ENCODE peak calls at places on chromosomes 1 and 21, in seven cellular contexts. One of them, this sample, is unnamed.
A peak's percentile ranks its signal among the peaks of the same experiment; 100 is the strongest.

GRCh38 chr1:156295391-156295947 is at the start of gene GLMP:
- DNase-seq in OCI-LY7: no peak
- DNase-seq in cardiac muscle cell: peak; percentile 74
- DNase-seq in PC-3: peak; percentile 69
- DNase-seq in endothelial cell of umbilical vein: peak; percentile 66
- DNase-seq in spleen: peak; percentile 90
- DNase-seq in fibroblast of lung: peak; percentile 58
- DNase-seq in this sample: no peak

GRCh38 chr1:89994231-89994804 is 592 bp upstream of the ZNF326 start:
- DNase-seq in OCI-LY7: no peak
- DNase-seq in cardiac muscle cell: no peak
- DNase-seq in PC-3: no peak
- DNase-seq in endothelial cell of umbilical vein: no peak
- DNase-seq in spleen: peak; percentile 84
- DNase-seq in fibroblast of lung: no peak
- DNase-seq in this sample: no peak

GRCh38 chr1:110390096-110390495 is 730 bp downstream of the SLC16A4 start:
- DNase-seq in OCI-LY7: no peak
- DNase-seq in cardiac muscle cell: no peak
- DNase-seq in PC-3: no peak
- DNase-seq in endothelial cell of umbilical vein: peak; percentile 37
- DNase-seq in spleen: no peak
- DNase-seq in fibroblast of lung: peak; percentile 85
- DNase-seq in this sample: no peak

GRCh38 chr1:7460807-7461206 is 310.3 kb upstream of the VAMP3 start:
- DNase-seq in OCI-LY7: no peak
- DNase-seq in cardiac muscle cell: no peak
- DNase-seq in PC-3: no peak
- DNase-seq in endothelial cell of umbilical vein: no peak
- DNase-seq in spleen: no peak
- DNase-seq in fibroblast of lung: no peak
- DNase-seq in this sample: no peak

GRCh38 chr1:31571340-31572295 is 4.7 kb upstream of the TINAGL1 start:
- DNase-seq in OCI-LY7: peak; percentile 27
- DNase-seq in cardiac muscle cell: no peak
- DNase-seq in PC-3: no peak
- DNase-seq in endothelial cell of umbilical vein: no peak
- DNase-seq in spleen: peak; percentile 18
- DNase-seq in fibroblast of lung: no peak
- DNase-seq in this sample: no peak

GRCh38 chr1:29249170-29249691 is 12.9 kb downstream of the PTPRU start:
- DNase-seq in OCI-LY7: no peak
- DNase-seq in cardiac muscle cell: no peak
- DNase-seq in PC-3: no peak
- DNase-seq in endothelial cell of umbilical vein: no peak
- DNase-seq in spleen: peak; percentile 31
- DNase-seq in fibroblast of lung: peak; percentile 81
- DNase-seq in this sample: peak; percentile 72

GRCh38 chr1:52867060-52867845 is 24.7 kb downstream of the ZYG11A start:
- DNase-seq in OCI-LY7: no peak
- DNase-seq in cardiac muscle cell: no peak
- DNase-seq in PC-3: peak; percentile 8
- DNase-seq in endothelial cell of umbilical vein: no peak
- DNase-seq in spleen: no peak
- DNase-seq in fibroblast of lung: no peak
- DNase-seq in this sample: no peak

GRCh38 chr1:995665-996633 is 3.9 kb downstream of the HES4 start:
- DNase-seq in OCI-LY7: no peak
- DNase-seq in cardiac muscle cell: no peak
- DNase-seq in PC-3: no peak
- DNase-seq in endothelial cell of umbilical vein: no peak
- DNase-seq in spleen: peak; percentile 71
- DNase-seq in fibroblast of lung: no peak
- DNase-seq in this sample: no peak

GRCh38 chr1:119404736-119405135 is 10.2 kb upstream of the HSD3B2 start:
- DNase-seq in OCI-LY7: no peak
- DNase-seq in cardiac muscle cell: no peak
- DNase-seq in PC-3: no peak
- DNase-seq in endothelial cell of umbilical vein: no peak
- DNase-seq in spleen: no peak
- DNase-seq in fibroblast of lung: no peak
- DNase-seq in this sample: no peak

GRCh38 chr1:216528816-216529215 is 105.6 kb upstream of the USH2A start:
- DNase-seq in OCI-LY7: peak; percentile 70
- DNase-seq in cardiac muscle cell: no peak
- DNase-seq in PC-3: peak; percentile 49
- DNase-seq in endothelial cell of umbilical vein: no peak
- DNase-seq in spleen: no peak
- DNase-seq in fibroblast of lung: no peak
- DNase-seq in this sample: no peak

GRCh38 chr21:38306833-38307232 is 50.0 kb downstream of the KCNJ15 start:
- DNase-seq in OCI-LY7: no peak
- DNase-seq in cardiac muscle cell: no peak
- DNase-seq in PC-3: no peak
- DNase-seq in endothelial cell of umbilical vein: no peak
- DNase-seq in spleen: no peak
- DNase-seq in fibroblast of lung: peak; percentile 95
- DNase-seq in this sample: peak; percentile 82

GRCh38 chr1:213041443-213041842 is 9.6 kb upstream of the RPS6KC1 start:
- DNase-seq in OCI-LY7: no peak
- DNase-seq in cardiac muscle cell: no peak
- DNase-seq in PC-3: peak; percentile 40
- DNase-seq in endothelial cell of umbilical vein: no peak
- DNase-seq in spleen: no peak
- DNase-seq in fibroblast of lung: peak; percentile 83
- DNase-seq in this sample: peak; percentile 21

GRCh38 chr1:56125316-56125715 is 454.0 kb downstream of the PLPP3 start:
- DNase-seq in OCI-LY7: no peak
- DNase-seq in cardiac muscle cell: no peak
- DNase-seq in PC-3: peak; percentile 66
- DNase-seq in endothelial cell of umbilical vein: no peak
- DNase-seq in spleen: no peak
- DNase-seq in fibroblast of lung: no peak
- DNase-seq in this sample: no peak

GRCh38 chr1:178495158-178495557 is 1.6 kb downstream of the CLEC20A start:
- DNase-seq in OCI-LY7: no peak
- DNase-seq in cardiac muscle cell: no peak
- DNase-seq in PC-3: no peak
- DNase-seq in endothelial cell of umbilical vein: no peak
- DNase-seq in spleen: no peak
- DNase-seq in fibroblast of lung: no peak
- DNase-seq in this sample: no peak

GRCh38 chr1:178495741-178496409 is 889 bp downstream of the CLEC20A start:
- DNase-seq in OCI-LY7: no peak
- DNase-seq in cardiac muscle cell: no peak
- DNase-seq in PC-3: no peak
- DNase-seq in endothelial cell of umbilical vein: no peak
- DNase-seq in spleen: no peak
- DNase-seq in fibroblast of lung: no peak
- DNase-seq in this sample: no peak

GRCh38 chr1:178493301-178493741 is 3.4 kb downstream of the CLEC20A start:
- DNase-seq in OCI-LY7: no peak
- DNase-seq in cardiac muscle cell: no peak
- DNase-seq in PC-3: no peak
- DNase-seq in endothelial cell of umbilical vein: no peak
- DNase-seq in spleen: no peak
- DNase-seq in fibroblast of lung: no peak
- DNase-seq in this sample: no peak

GRCh38 chr1:178496410-178497135 is at the start of gene CLEC20A:
- DNase-seq in OCI-LY7: no peak
- DNase-seq in cardiac muscle cell: no peak
- DNase-seq in PC-3: no peak
- DNase-seq in endothelial cell of umbilical vein: no peak
- DNase-seq in spleen: no peak
- DNase-seq in fibroblast of lung: no peak
- DNase-seq in this sample: no peak

DNA sequence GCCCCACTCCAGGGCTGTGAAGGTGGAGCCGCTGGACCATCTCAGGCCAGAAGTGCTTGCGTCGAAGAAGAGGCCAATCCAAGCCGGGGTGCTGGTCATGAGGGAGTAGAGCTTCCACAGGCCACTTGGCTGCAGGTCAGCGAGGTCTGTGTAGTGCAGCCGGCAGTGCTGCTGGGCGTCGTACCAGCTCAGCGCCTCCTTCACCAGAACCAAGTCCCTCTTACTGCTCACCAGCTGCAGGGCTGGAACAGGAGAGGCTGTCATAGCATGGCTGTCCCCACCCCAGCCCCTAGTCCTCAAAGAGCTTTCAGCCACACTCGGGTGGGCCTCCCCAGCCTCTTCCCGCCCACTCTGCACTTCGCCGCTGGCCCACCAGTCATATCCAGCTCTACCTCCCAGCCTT is 2.2 kb downstream of the CLEC20A start:
- DNase-seq in OCI-LY7: no peak
- DNase-seq in cardiac muscle cell: no peak
- DNase-seq in PC-3: no peak
- DNase-seq in endothelial cell of umbilical vein: no peak
- DNase-seq in spleen: no peak
- DNase-seq in fibroblast of lung: no peak
- DNase-seq in this sample: no peak
- H3K27ac ChIP-seq in OCI-LY7: no peak overlapping the region
- H3K27ac ChIP-seq in cardiac muscle cell: no peak overlapping the region
- H3K27ac ChIP-seq in PC-3: no peak overlapping the region
- H3K27ac ChIP-seq in endothelial cell of umbilical vein: no peak overlapping the region
- H3K27ac ChIP-seq in spleen: no peak overlapping the region
- H3K27ac ChIP-seq in fibroblast of lung: no peak overlapping the region
- H3K27ac ChIP-seq in this sample: no peak overlapping the region

GRCh38 chr1:229848762-229849677 is 218.0 kb upstream of the GALNT2 start:
- DNase-seq in OCI-LY7: peak; percentile 64
- DNase-seq in cardiac muscle cell: peak; percentile 54
- DNase-seq in PC-3: peak; percentile 65
- DNase-seq in endothelial cell of umbilical vein: peak; percentile 36
- DNase-seq in spleen: no peak
- DNase-seq in fibroblast of lung: peak; percentile 7
- DNase-seq in this sample: no peak
- TF ChIP-seq CTCF in OCI-LY7: peak; percentile 85
- TF ChIP-seq CTCF in cardiac muscle cell: peak; percentile 61
- TF ChIP-seq CTCF in PC-3: peak; percentile 88
- TF ChIP-seq CTCF in endothelial cell of umbilical vein: peak; percentile 41
- TF ChIP-seq CTCF in spleen: peak; percentile 28
- TF ChIP-seq CTCF in fibroblast of lung: peak; percentile 31
- TF ChIP-seq CTCF in this sample: peak; percentile 63

DNA sequence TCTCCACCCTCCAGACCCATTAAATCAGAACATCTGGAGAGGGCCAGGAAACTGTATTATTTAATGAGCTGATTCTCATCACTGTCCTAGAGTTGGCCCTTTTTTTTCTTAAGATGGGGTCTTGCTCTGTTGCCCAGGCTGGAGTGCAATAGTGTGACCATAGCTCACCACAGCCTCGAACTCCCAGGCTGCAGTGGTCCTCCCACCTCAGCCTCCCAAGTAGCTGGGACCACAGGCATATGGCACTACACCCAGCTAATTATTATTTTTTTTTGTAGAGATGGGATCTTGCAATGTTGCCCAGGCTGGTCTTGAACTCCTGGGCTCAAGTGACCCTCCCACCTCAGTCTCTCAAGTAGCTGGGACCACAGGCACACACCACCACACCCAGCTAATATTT is 67.1 kb upstream of the EFHD2 start:
- DNase-seq in OCI-LY7: no peak
- DNase-seq in cardiac muscle cell: no peak
- DNase-seq in PC-3: no peak
- DNase-seq in endothelial cell of umbilical vein: no peak
- DNase-seq in spleen: no peak
- DNase-seq in fibroblast of lung: no peak
- DNase-seq in this sample: no peak
- H3K27ac ChIP-seq in OCI-LY7: no peak overlapping the region
- H3K27ac ChIP-seq in cardiac muscle cell: no peak overlapping the region
- H3K27ac ChIP-seq in PC-3: peak overlapping the region; percentile 71
- H3K27ac ChIP-seq in endothelial cell of umbilical vein: peak overlapping the region; percentile 71
- H3K27ac ChIP-seq in spleen: no peak overlapping the region
- H3K27ac ChIP-seq in fibroblast of lung: no peak overlapping the region
- H3K27ac ChIP-seq in this sample: peak overlapping the region; percentile 80

GRCh38 chr1:61119085-61119484 is 36.7 kb downstream of the NFIA start:
- DNase-seq in OCI-LY7: no peak
- DNase-seq in cardiac muscle cell: no peak
- DNase-seq in PC-3: no peak
- DNase-seq in endothelial cell of umbilical vein: peak; percentile 38
- DNase-seq in spleen: no peak
- DNase-seq in fibroblast of lung: no peak
- DNase-seq in this sample: no peak
- TF ChIP-seq CTCF in OCI-LY7: no peak
- TF ChIP-seq CTCF in cardiac muscle cell: no peak
- TF ChIP-seq CTCF in PC-3: no peak
- TF ChIP-seq CTCF in endothelial cell of umbilical vein: no peak
- TF ChIP-seq CTCF in spleen: no peak
- TF ChIP-seq CTCF in fibroblast of lung: no peak
- TF ChIP-seq CTCF in this sample: no peak

GRCh38 chr1:27668808-27669723 is 2.9 kb downstream of the IFI6 start:
- DNase-seq in OCI-LY7: peak; percentile 66
- DNase-seq in cardiac muscle cell: peak; percentile 63
- DNase-seq in PC-3: peak; percentile 74
- DNase-seq in endothelial cell of umbilical vein: peak; percentile 59
- DNase-seq in spleen: peak; percentile 96
- DNase-seq in fibroblast of lung: peak; percentile 32
- DNase-seq in this sample: no peak
- H3K27ac ChIP-seq in OCI-LY7: no peak overlapping the region
- H3K27ac ChIP-seq in cardiac muscle cell: no peak overlapping the region
- H3K27ac ChIP-seq in PC-3: no peak overlapping the region
- H3K27ac ChIP-seq in endothelial cell of umbilical vein: no peak overlapping the region
- H3K27ac ChIP-seq in spleen: no peak overlapping the region
- H3K27ac ChIP-seq in fibroblast of lung: no peak overlapping the region
- H3K27ac ChIP-seq in this sample: no peak overlapping the region

GRCh38 chr1:72023063-72023647 is 259.2 kb downstream of the NEGR1 start:
- DNase-seq in OCI-LY7: no peak
- DNase-seq in cardiac muscle cell: no peak
- DNase-seq in PC-3: no peak
- DNase-seq in endothelial cell of umbilical vein: no peak
- DNase-seq in spleen: no peak
- DNase-seq in fibroblast of lung: no peak
- DNase-seq in this sample: no peak
- TF ChIP-seq CTCF in OCI-LY7: no peak
- TF ChIP-seq CTCF in cardiac muscle cell: no peak
- TF ChIP-seq CTCF in PC-3: no peak
- TF ChIP-seq CTCF in endothelial cell of umbilical vein: no peak
- TF ChIP-seq CTCF in spleen: no peak
- TF ChIP-seq CTCF in fibroblast of lung: no peak
- TF ChIP-seq CTCF in this sample: no peak

GRCh38 chr1:244957525-244957924 is 93.2 kb upstream of the HNRNPU start:
- DNase-seq in OCI-LY7: peak; percentile 79
- DNase-seq in cardiac muscle cell: no peak
- DNase-seq in PC-3: no peak
- DNase-seq in endothelial cell of umbilical vein: peak; percentile 18
- DNase-seq in spleen: no peak
- DNase-seq in fibroblast of lung: no peak
- DNase-seq in this sample: no peak
- H3K27ac ChIP-seq in OCI-LY7: peak overlapping the region; percentile 70
- H3K27ac ChIP-seq in cardiac muscle cell: no peak overlapping the region
- H3K27ac ChIP-seq in PC-3: no peak overlapping the region
- H3K27ac ChIP-seq in endothelial cell of umbilical vein: no peak overlapping the region
- H3K27ac ChIP-seq in spleen: no peak overlapping the region
- H3K27ac ChIP-seq in fibroblast of lung: no peak overlapping the region
- H3K27ac ChIP-seq in this sample: no peak overlapping the region

DNA sequence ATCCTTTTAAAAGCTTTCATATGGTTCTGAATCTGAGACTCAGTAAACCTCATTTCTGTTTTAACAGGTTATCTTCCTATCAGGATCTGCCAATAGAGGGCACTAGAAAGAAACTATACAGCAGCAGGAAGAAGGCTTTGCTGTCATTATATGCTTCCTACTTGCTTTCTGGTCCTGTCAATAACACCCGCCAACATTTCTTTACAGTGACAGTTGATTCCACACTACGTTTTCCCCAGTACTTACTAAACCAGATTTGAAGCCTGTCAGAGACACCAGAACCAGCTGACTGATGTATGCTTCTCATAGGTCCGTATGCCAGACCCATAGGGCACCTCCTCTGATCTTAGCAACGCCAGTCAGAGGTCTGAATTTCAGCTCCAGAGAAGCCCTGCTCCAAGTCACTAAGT is 341.0 kb upstream of the NEGR1 start:
- DNase-seq in OCI-LY7: peak; percentile 37
- DNase-seq in cardiac muscle cell: peak; percentile 50
- DNase-seq in PC-3: peak; percentile 78
- DNase-seq in endothelial cell of umbilical vein: peak; percentile 70
- DNase-seq in spleen: no peak
- DNase-seq in fibroblast of lung: peak; percentile 46
- DNase-seq in this sample: peak; percentile 15
- TF ChIP-seq CTCF in OCI-LY7: peak; percentile 79
- TF ChIP-seq CTCF in cardiac muscle cell: peak; percentile 61
- TF ChIP-seq CTCF in PC-3: peak; percentile 84
- TF ChIP-seq CTCF in endothelial cell of umbilical vein: peak; percentile 25
- TF ChIP-seq CTCF in spleen: peak; percentile 20
- TF ChIP-seq CTCF in fibroblast of lung: peak; percentile 63
- TF ChIP-seq CTCF in this sample: peak; percentile 63

This sample was measured in foreskin keratinocyte.